ENCODE peak calls at places on chromosome 1, in ten cellular contexts. One of them, this sample, is unnamed.

GRCh38 chr1:198495635-198496034 is 44.8 kb downstream of the ATP6V1G3 start:
- DNase-seq in sigmoid colon: no peak
- DNase-seq in hepatocyte: no peak
- DNase-seq in nucleus accumbens: no peak
- DNase-seq in stimulated activated naive B cell treated with anti-CD40 and anti-IgM and Interleukin-4, amounts not matched to agents 10 μg/mL and 1 μg/mL and 100 μg/mL, for 72 hours: no peak
- DNase-seq in prostate gland: no peak
- DNase-seq in ELF-1: no peak
- DNase-seq in GM04504: no peak
- DNase-seq in pancreas: no peak
- DNase-seq in 8988T: no peak
- DNase-seq in this sample: no peak

GRCh38 chr1:26349196-26349885 is 4.6 kb downstream of the CRYBG2 start:
- DNase-seq in sigmoid colon: no peak
- DNase-seq in hepatocyte: peak
- DNase-seq in nucleus accumbens: no peak
- DNase-seq in stimulated activated naive B cell treated with anti-CD40 and anti-IgM and Interleukin-4, amounts not matched to agents 10 μg/mL and 1 μg/mL and 100 μg/mL, for 72 hours: no peak
- DNase-seq in prostate gland: no peak
- DNase-seq in ELF-1: peak
- DNase-seq in GM04504: peak
- DNase-seq in pancreas: no peak
- DNase-seq in 8988T: no peak
- DNase-seq in this sample: no peak

GRCh38 chr1:232684331-232685105 is 54.6 kb upstream of the SIPA1L2 start:
- DNase-seq in sigmoid colon: no peak
- DNase-seq in hepatocyte: no peak
- DNase-seq in nucleus accumbens: no peak
- DNase-seq in stimulated activated naive B cell treated with anti-CD40 and anti-IgM and Interleukin-4, amounts not matched to agents 10 μg/mL and 1 μg/mL and 100 μg/mL, for 72 hours: no peak
- DNase-seq in prostate gland: no peak
- DNase-seq in ELF-1: no peak
- DNase-seq in GM04504: no peak
- DNase-seq in pancreas: no peak
- DNase-seq in 8988T: no peak
- DNase-seq in this sample: no peak

GRCh38 chr1:11598461-11598860 is 55.8 kb downstream of the FBXO2 start:
- DNase-seq in sigmoid colon: no peak
- DNase-seq in hepatocyte: no peak
- DNase-seq in nucleus accumbens: no peak
- DNase-seq in stimulated activated naive B cell treated with anti-CD40 and anti-IgM and Interleukin-4, amounts not matched to agents 10 μg/mL and 1 μg/mL and 100 μg/mL, for 72 hours: no peak
- DNase-seq in prostate gland: no peak
- DNase-seq in ELF-1: no peak
- DNase-seq in GM04504: no peak
- DNase-seq in pancreas: no peak
- DNase-seq in 8988T: no peak
- DNase-seq in this sample: no peak

GRCh38 chr1:57857809-57858208 is 433.9 kb upstream of the DAB1 start:
- DNase-seq in sigmoid colon: no peak
- DNase-seq in hepatocyte: no peak
- DNase-seq in nucleus accumbens: no peak
- DNase-seq in stimulated activated naive B cell treated with anti-CD40 and anti-IgM and Interleukin-4, amounts not matched to agents 10 μg/mL and 1 μg/mL and 100 μg/mL, for 72 hours: no peak
- DNase-seq in prostate gland: no peak
- DNase-seq in ELF-1: no peak
- DNase-seq in GM04504: no peak
- DNase-seq in pancreas: no peak
- DNase-seq in 8988T: no peak
- DNase-seq in this sample: no peak

GRCh38 chr1:62286778-62287224 is 32.4 kb downstream of the KANK4 start:
- DNase-seq in sigmoid colon: no peak
- DNase-seq in hepatocyte: no peak
- DNase-seq in nucleus accumbens: no peak
- DNase-seq in stimulated activated naive B cell treated with anti-CD40 and anti-IgM and Interleukin-4, amounts not matched to agents 10 μg/mL and 1 μg/mL and 100 μg/mL, for 72 hours: no peak
- DNase-seq in prostate gland: peak
- DNase-seq in ELF-1: peak
- DNase-seq in GM04504: no peak
- DNase-seq in pancreas: no peak
- DNase-seq in 8988T: no peak
- DNase-seq in this sample: no peak

GRCh38 chr1:6447818-6448748 is 17.9 kb downstream of the TNFRSF25 start:
- DNase-seq in sigmoid colon: no peak
- DNase-seq in hepatocyte: peak
- DNase-seq in nucleus accumbens: no peak
- DNase-seq in stimulated activated naive B cell treated with anti-CD40 and anti-IgM and Interleukin-4, amounts not matched to agents 10 μg/mL and 1 μg/mL and 100 μg/mL, for 72 hours: no peak
- DNase-seq in prostate gland: no peak
- DNase-seq in ELF-1: peak
- DNase-seq in GM04504: no peak
- DNase-seq in pancreas: no peak
- DNase-seq in 8988T: no peak
- DNase-seq in this sample: peak

GRCh38 chr1:209674957-209675566 is at the start of gene G0S2:
- DNase-seq in sigmoid colon: peak
- DNase-seq in hepatocyte: peak
- DNase-seq in nucleus accumbens: peak
- DNase-seq in stimulated activated naive B cell treated with anti-CD40 and anti-IgM and Interleukin-4, amounts not matched to agents 10 μg/mL and 1 μg/mL and 100 μg/mL, for 72 hours: no peak
- DNase-seq in prostate gland: peak
- DNase-seq in ELF-1: peak
- DNase-seq in GM04504: no peak
- DNase-seq in pancreas: peak
- DNase-seq in 8988T: no peak
- DNase-seq in this sample: peak

GRCh38 chr1:29973406-29973805 is 737.1 kb downstream of the PTPRU start:
- DNase-seq in sigmoid colon: no peak
- DNase-seq in hepatocyte: no peak
- DNase-seq in nucleus accumbens: no peak
- DNase-seq in stimulated activated naive B cell treated with anti-CD40 and anti-IgM and Interleukin-4, amounts not matched to agents 10 μg/mL and 1 μg/mL and 100 μg/mL, for 72 hours: no peak
- DNase-seq in prostate gland: no peak
- DNase-seq in ELF-1: peak
- DNase-seq in GM04504: no peak
- DNase-seq in pancreas: no peak
- DNase-seq in 8988T: no peak
- DNase-seq in this sample: no peak

GRCh38 chr1:184684285-184685077 is 70.2 kb downstream of the EDEM3 start:
- DNase-seq in sigmoid colon: no peak
- DNase-seq in hepatocyte: no peak
- DNase-seq in nucleus accumbens: no peak
- DNase-seq in stimulated activated naive B cell treated with anti-CD40 and anti-IgM and Interleukin-4, amounts not matched to agents 10 μg/mL and 1 μg/mL and 100 μg/mL, for 72 hours: no peak
- DNase-seq in prostate gland: no peak
- DNase-seq in ELF-1: no peak
- DNase-seq in GM04504: no peak
- DNase-seq in pancreas: peak
- DNase-seq in 8988T: no peak
- DNase-seq in this sample: no peak

This sample was measured in NCI-H526.